ENCODE peak calls at places on chromosomes 11 and 22, in eight cellular contexts. One of them, this sample, is unnamed.
A peak's percentile ranks its signal among the peaks of the same experiment; 100 is the strongest.

GRCh38 chr22:19568337-19569311 is 44.4 kb upstream of the CLDN5 start:
- DNase-seq in heart right ventricle: peak; percentile 37
- DNase-seq in adrenal gland: peak; percentile 31
- DNase-seq in right lobe of liver: no peak
- DNase-seq in prostate gland: no peak
- DNase-seq in stomach: no peak
- DNase-seq in CD4-positive, alpha-beta memory T cell: no peak
- DNase-seq in neural progenitor cell: no peak
- DNase-seq in this sample: peak; percentile 42

GRCh38 chr22:40533712-40534378 is 102.7 kb downstream of the MRTFA start:
- DNase-seq in heart right ventricle: no peak
- DNase-seq in adrenal gland: no peak
- DNase-seq in right lobe of liver: no peak
- DNase-seq in prostate gland: no peak
- DNase-seq in stomach: no peak
- DNase-seq in CD4-positive, alpha-beta memory T cell: peak; percentile 77
- DNase-seq in neural progenitor cell: peak; percentile 12
- DNase-seq in this sample: no peak

GRCh38 chr11:22730319-22730718 is 63.9 kb downstream of the GAS2 start:
- DNase-seq in heart right ventricle: no peak
- DNase-seq in adrenal gland: no peak
- DNase-seq in right lobe of liver: no peak
- DNase-seq in prostate gland: no peak
- DNase-seq in stomach: no peak
- DNase-seq in CD4-positive, alpha-beta memory T cell: no peak
- DNase-seq in neural progenitor cell: peak; percentile 11
- DNase-seq in this sample: no peak

GRCh38 chr11:40293655-40294342 is 1165.7 kb downstream of the LRRC4C start:
- DNase-seq in heart right ventricle: peak; percentile 44
- DNase-seq in adrenal gland: peak; percentile 74
- DNase-seq in right lobe of liver: peak; percentile 64
- DNase-seq in prostate gland: peak; percentile 9
- DNase-seq in stomach: peak; percentile 59
- DNase-seq in CD4-positive, alpha-beta memory T cell: no peak
- DNase-seq in neural progenitor cell: peak; percentile 90
- DNase-seq in this sample: no peak

GRCh38 chr22:44587004-44587793 is 89.2 kb upstream of the RTL6 start:
- DNase-seq in heart right ventricle: no peak
- DNase-seq in adrenal gland: no peak
- DNase-seq in right lobe of liver: no peak
- DNase-seq in prostate gland: no peak
- DNase-seq in stomach: no peak
- DNase-seq in CD4-positive, alpha-beta memory T cell: peak; percentile 6
- DNase-seq in neural progenitor cell: peak; percentile 65
- DNase-seq in this sample: peak; percentile 27

GRCh38 chr11:13033760-13034533 is 24.8 kb downstream of the RASSF10 start:
- DNase-seq in heart right ventricle: no peak
- DNase-seq in adrenal gland: no peak
- DNase-seq in right lobe of liver: no peak
- DNase-seq in prostate gland: no peak
- DNase-seq in stomach: no peak
- DNase-seq in CD4-positive, alpha-beta memory T cell: no peak
- DNase-seq in neural progenitor cell: peak; percentile 52
- DNase-seq in this sample: no peak

GRCh38 chr22:19811811-19812771 is 42.6 kb downstream of the GNB1L start:
- DNase-seq in heart right ventricle: peak; percentile 32
- DNase-seq in adrenal gland: peak; percentile 15
- DNase-seq in right lobe of liver: peak; percentile 40
- DNase-seq in prostate gland: no peak
- DNase-seq in stomach: peak; percentile 22
- DNase-seq in CD4-positive, alpha-beta memory T cell: no peak
- DNase-seq in neural progenitor cell: no peak
- DNase-seq in this sample: peak; percentile 63

GRCh38 chr22:48138855-48139254 is 1376.4 kb downstream of the TBC1D22A start:
- DNase-seq in heart right ventricle: no peak
- DNase-seq in adrenal gland: no peak
- DNase-seq in right lobe of liver: no peak
- DNase-seq in prostate gland: no peak
- DNase-seq in stomach: no peak
- DNase-seq in CD4-positive, alpha-beta memory T cell: no peak
- DNase-seq in neural progenitor cell: no peak
- DNase-seq in this sample: no peak

GRCh38 chr11:47616726-47617416 is 22.7 kb upstream of the C1QTNF4 start:
- DNase-seq in heart right ventricle: no peak
- DNase-seq in adrenal gland: peak; percentile 78
- DNase-seq in right lobe of liver: no peak
- DNase-seq in prostate gland: no peak
- DNase-seq in stomach: no peak
- DNase-seq in CD4-positive, alpha-beta memory T cell: no peak
- DNase-seq in neural progenitor cell: peak; percentile 60
- DNase-seq in this sample: no peak

GRCh38 chr11:94305146-94305545 is 766 bp downstream of the IZUMO1R start:
- DNase-seq in heart right ventricle: no peak
- DNase-seq in adrenal gland: no peak
- DNase-seq in right lobe of liver: no peak
- DNase-seq in prostate gland: no peak
- DNase-seq in stomach: no peak
- DNase-seq in CD4-positive, alpha-beta memory T cell: no peak
- DNase-seq in neural progenitor cell: no peak
- DNase-seq in this sample: no peak

GRCh38 chr11:66891849-66892660 is 35.2 kb downstream of the LRFN4 start:
- DNase-seq in heart right ventricle: no peak
- DNase-seq in adrenal gland: peak; percentile 91
- DNase-seq in right lobe of liver: no peak
- DNase-seq in prostate gland: no peak
- DNase-seq in stomach: peak; percentile 70
- DNase-seq in CD4-positive, alpha-beta memory T cell: no peak
- DNase-seq in neural progenitor cell: no peak
- DNase-seq in this sample: peak; percentile 88

GRCh38 chr11:77154381-77155081 is 26.5 kb downstream of the MYO7A start:
- DNase-seq in heart right ventricle: peak; percentile 72
- DNase-seq in adrenal gland: peak; percentile 73
- DNase-seq in right lobe of liver: peak; percentile 75
- DNase-seq in prostate gland: no peak
- DNase-seq in stomach: peak; percentile 51
- DNase-seq in CD4-positive, alpha-beta memory T cell: no peak
- DNase-seq in neural progenitor cell: no peak
- DNase-seq in this sample: no peak

GRCh38 chr11:68145120-68145866 is 24.1 kb upstream of the CHKA start:
- DNase-seq in heart right ventricle: no peak
- DNase-seq in adrenal gland: peak; percentile 85
- DNase-seq in right lobe of liver: peak; percentile 79
- DNase-seq in prostate gland: no peak
- DNase-seq in stomach: peak; percentile 58
- DNase-seq in CD4-positive, alpha-beta memory T cell: no peak
- DNase-seq in neural progenitor cell: no peak
- DNase-seq in this sample: peak; percentile 41
- H3K4me1 ChIP-seq in heart right ventricle: peaks cover 19% of the 10 kb centered on the region
- H3K4me1 ChIP-seq in adrenal gland: peaks cover 33% of the 10 kb centered on the region
- H3K4me1 ChIP-seq in right lobe of liver: peaks cover 55% of the 10 kb centered on the region
- H3K4me1 ChIP-seq in prostate gland: peaks cover 25% of the 10 kb centered on the region
- H3K4me1 ChIP-seq in stomach: peaks cover 65% of the 10 kb centered on the region
- H3K4me1 ChIP-seq in CD4-positive, alpha-beta memory T cell: peaks cover 11% of the 10 kb centered on the region
- H3K4me1 ChIP-seq in neural progenitor cell: no peaks in the 10 kb centered on the region
- H3K4me1 ChIP-seq in this sample: no peaks in the 10 kb centered on the region

DNA sequence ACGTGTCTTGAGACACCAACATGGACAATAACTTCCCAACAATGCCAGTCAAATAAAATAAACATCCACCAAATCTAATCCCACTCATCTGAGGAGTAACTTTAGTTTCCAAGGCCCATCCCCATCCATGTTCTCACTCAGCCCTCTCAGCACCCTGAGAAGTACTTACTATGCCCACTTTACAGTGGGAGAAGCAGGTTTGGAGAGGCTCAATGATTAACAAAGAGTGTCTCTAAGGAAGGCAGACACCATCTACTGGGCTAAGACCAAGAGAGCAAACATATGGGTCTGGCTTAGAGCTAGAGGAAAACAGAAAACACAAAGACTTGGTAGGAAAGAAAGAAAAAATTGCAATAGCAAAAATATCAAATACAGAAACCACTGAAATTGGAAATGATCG is 11.3 kb downstream of the POLDIP3 start:
- DNase-seq in heart right ventricle: no peak
- DNase-seq in adrenal gland: no peak
- DNase-seq in right lobe of liver: no peak
- DNase-seq in prostate gland: no peak
- DNase-seq in stomach: no peak
- DNase-seq in CD4-positive, alpha-beta memory T cell: no peak
- DNase-seq in neural progenitor cell: no peak
- DNase-seq in this sample: no peak
- H3K27ac ChIP-seq in heart right ventricle: no peak overlapping the region
- H3K27ac ChIP-seq in adrenal gland: no peak overlapping the region
- H3K27ac ChIP-seq in right lobe of liver: no peak overlapping the region
- H3K27ac ChIP-seq in prostate gland: no peak overlapping the region
- H3K27ac ChIP-seq in stomach: peak overlapping the region; percentile 77
- H3K27ac ChIP-seq in CD4-positive, alpha-beta memory T cell: no peak overlapping the region
- H3K27ac ChIP-seq in neural progenitor cell: no peak overlapping the region
- H3K27ac ChIP-seq in this sample: no peak overlapping the region

GRCh38 chr11:68406318-68407313 is 53.9 kb upstream of the PPP6R3 start:
- DNase-seq in heart right ventricle: no peak
- DNase-seq in adrenal gland: no peak
- DNase-seq in right lobe of liver: no peak
- DNase-seq in prostate gland: peak; percentile 81
- DNase-seq in stomach: peak; percentile 63
- DNase-seq in CD4-positive, alpha-beta memory T cell: no peak
- DNase-seq in neural progenitor cell: no peak
- DNase-seq in this sample: peak; percentile 37
- H3K36me3 ChIP-seq in heart right ventricle: peaks cover 87% of the 10 kb centered on the region
- H3K36me3 ChIP-seq in adrenal gland: peaks cover 64% of the 10 kb centered on the region
- H3K36me3 ChIP-seq in right lobe of liver: peaks cover 53% of the 10 kb centered on the region
- H3K36me3 ChIP-seq in prostate gland: peaks cover 7% of the 10 kb centered on the region
- H3K36me3 ChIP-seq in stomach: peaks cover 61% of the 10 kb centered on the region
- H3K36me3 ChIP-seq in CD4-positive, alpha-beta memory T cell: no peaks in the 10 kb centered on the region
- H3K36me3 ChIP-seq in neural progenitor cell: no peaks in the 10 kb centered on the region
- H3K36me3 ChIP-seq in this sample: peaks cover 47% of the 10 kb centered on the region

GRCh38 chr22:35782504-35782903 is 64.8 kb downstream of the APOL5 start:
- DNase-seq in heart right ventricle: no peak
- DNase-seq in adrenal gland: no peak
- DNase-seq in right lobe of liver: no peak
- DNase-seq in prostate gland: no peak
- DNase-seq in stomach: no peak
- DNase-seq in CD4-positive, alpha-beta memory T cell: no peak
- DNase-seq in neural progenitor cell: no peak
- DNase-seq in this sample: no peak

GRCh38 chr22:35784633-35785032 is 67.0 kb downstream of the APOL5 start:
- DNase-seq in heart right ventricle: no peak
- DNase-seq in adrenal gland: no peak
- DNase-seq in right lobe of liver: no peak
- DNase-seq in prostate gland: no peak
- DNase-seq in stomach: no peak
- DNase-seq in CD4-positive, alpha-beta memory T cell: no peak
- DNase-seq in neural progenitor cell: no peak
- DNase-seq in this sample: no peak

GRCh38 chr22:35783943-35784614 is 66.4 kb downstream of the APOL5 start:
- DNase-seq in heart right ventricle: no peak
- DNase-seq in adrenal gland: no peak
- DNase-seq in right lobe of liver: no peak
- DNase-seq in prostate gland: no peak
- DNase-seq in stomach: no peak
- DNase-seq in CD4-positive, alpha-beta memory T cell: no peak
- DNase-seq in neural progenitor cell: no peak
- DNase-seq in this sample: peak; percentile 80

GRCh38 chr22:35785181-35785923 is 67.7 kb downstream of the APOL5 start:
- DNase-seq in heart right ventricle: no peak
- DNase-seq in adrenal gland: no peak
- DNase-seq in right lobe of liver: no peak
- DNase-seq in prostate gland: no peak
- DNase-seq in stomach: no peak
- DNase-seq in CD4-positive, alpha-beta memory T cell: no peak
- DNase-seq in neural progenitor cell: no peak
- DNase-seq in this sample: no peak

DNA sequence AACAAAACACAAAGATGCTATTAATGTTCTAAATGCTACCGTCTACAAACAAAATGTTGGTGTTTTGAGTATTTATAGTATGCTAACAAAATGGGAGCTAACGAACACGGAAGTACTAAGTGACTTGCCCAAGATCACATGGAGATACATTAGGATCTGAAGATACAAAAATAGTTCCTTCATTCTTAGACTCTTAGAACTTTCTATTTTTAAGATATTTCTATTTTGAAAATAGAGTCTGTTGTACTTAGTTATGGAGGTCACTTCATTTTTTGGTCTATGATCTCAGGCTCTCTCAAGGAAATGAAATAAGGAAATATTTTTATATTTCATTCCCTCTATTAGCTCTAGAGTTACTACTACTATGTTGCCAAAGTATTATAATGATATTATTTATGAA is 64.2 kb downstream of the APOL5 start:
- DNase-seq in heart right ventricle: no peak
- DNase-seq in adrenal gland: no peak
- DNase-seq in right lobe of liver: no peak
- DNase-seq in prostate gland: no peak
- DNase-seq in stomach: no peak
- DNase-seq in CD4-positive, alpha-beta memory T cell: no peak
- DNase-seq in neural progenitor cell: no peak
- DNase-seq in this sample: no peak
- H3K4me1 ChIP-seq in heart right ventricle: peaks cover 23% of the 10 kb centered on the region
- H3K4me1 ChIP-seq in adrenal gland: peaks cover 11% of the 10 kb centered on the region
- H3K4me1 ChIP-seq in right lobe of liver: no peaks in the 10 kb centered on the region
- H3K4me1 ChIP-seq in prostate gland: no peaks in the 10 kb centered on the region
- H3K4me1 ChIP-seq in stomach: no peaks in the 10 kb centered on the region
- H3K4me1 ChIP-seq in CD4-positive, alpha-beta memory T cell: no peaks in the 10 kb centered on the region
- H3K4me1 ChIP-seq in neural progenitor cell: no peaks in the 10 kb centered on the region
- H3K4me1 ChIP-seq in this sample: peaks cover 59% of the 10 kb centered on the region

GRCh38 chr11:26335903-26336302 is 4.0 kb downstream of the ANO3 start:
- DNase-seq in heart right ventricle: no peak
- DNase-seq in adrenal gland: no peak
- DNase-seq in right lobe of liver: no peak
- DNase-seq in prostate gland: no peak
- DNase-seq in stomach: no peak
- DNase-seq in CD4-positive, alpha-beta memory T cell: no peak
- DNase-seq in neural progenitor cell: no peak
- DNase-seq in this sample: no peak
- H3K27ac ChIP-seq in heart right ventricle: no peak overlapping the region
- H3K27ac ChIP-seq in adrenal gland: no peak overlapping the region
- H3K27ac ChIP-seq in right lobe of liver: no peak overlapping the region
- H3K27ac ChIP-seq in prostate gland: no peak overlapping the region
- H3K27ac ChIP-seq in stomach: no peak overlapping the region
- H3K27ac ChIP-seq in CD4-positive, alpha-beta memory T cell: no peak overlapping the region
- H3K27ac ChIP-seq in neural progenitor cell: no peak overlapping the region
- H3K27ac ChIP-seq in this sample: no peak overlapping the region

DNA sequence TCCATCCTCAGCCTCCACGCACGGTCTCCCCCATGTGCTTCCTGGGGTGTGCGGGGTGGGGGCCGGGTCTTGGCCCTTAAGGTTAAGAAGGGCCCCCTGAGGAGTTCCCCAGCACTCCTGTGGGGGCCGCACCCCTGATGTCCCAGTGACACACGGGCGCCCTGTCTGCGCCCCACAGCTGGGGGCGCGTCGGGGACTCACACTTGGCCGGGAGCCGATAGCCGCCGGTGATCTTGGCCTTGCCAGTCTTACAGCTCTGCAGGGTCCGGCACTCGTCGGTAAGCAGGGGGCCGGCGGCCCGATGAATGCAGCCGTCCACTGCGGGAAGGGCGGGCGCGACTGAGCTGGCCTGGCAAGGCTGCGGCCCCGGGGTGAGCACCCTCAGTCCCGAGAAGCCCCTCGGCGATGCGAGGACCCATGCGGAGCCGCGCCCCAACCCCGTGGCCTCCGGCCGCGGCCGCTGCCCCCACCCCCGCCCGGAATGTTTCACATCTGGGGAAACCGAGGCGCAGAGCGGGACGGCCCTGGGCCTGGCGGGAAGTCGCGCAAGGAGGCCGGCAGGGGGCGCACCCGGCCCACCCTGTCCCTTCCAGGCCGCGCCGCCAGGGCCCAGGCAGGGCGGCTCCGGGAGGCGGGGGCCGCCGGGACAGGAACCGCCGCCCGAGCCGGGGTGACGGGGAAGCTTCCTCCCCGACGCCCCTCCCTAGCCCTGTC is 13.9 kb downstream of the OTUB1 start:
- DNase-seq in heart right ventricle: peak; percentile 77
- DNase-seq in adrenal gland: peak; percentile 69
- DNase-seq in right lobe of liver: peak; percentile 71
- DNase-seq in prostate gland: peak; percentile 55
- DNase-seq in stomach: peak; percentile 80
- DNase-seq in CD4-positive, alpha-beta memory T cell: peak; percentile 78
- DNase-seq in neural progenitor cell: peak; percentile 91
- DNase-seq in this sample: no peak
- H3K36me3 ChIP-seq in heart right ventricle: peaks cover 34% of the 10 kb centered on the region
- H3K36me3 ChIP-seq in adrenal gland: peaks cover 26% of the 10 kb centered on the region
- H3K36me3 ChIP-seq in right lobe of liver: peaks cover 15% of the 10 kb centered on the region
- H3K36me3 ChIP-seq in prostate gland: peaks cover 15% of the 10 kb centered on the region
- H3K36me3 ChIP-seq in stomach: peaks cover 37% of the 10 kb centered on the region
- H3K36me3 ChIP-seq in CD4-positive, alpha-beta memory T cell: peaks cover 18% of the 10 kb centered on the region
- H3K36me3 ChIP-seq in neural progenitor cell: no peaks in the 10 kb centered on the region
- H3K36me3 ChIP-seq in this sample: peaks cover 26% of the 10 kb centered on the region

This sample was measured in RWPE2.